ENCODE peak calls at places on chromosomes 16 and 17, in nine cellular contexts. A, U, G, W, Q, J, N, V and Z are unnamed samples.

GRCh38 chr16:20915733-20916132 is 15.2 kb downstream of the LYRM1 start:
- ATAC-seq in A (no peak), U (no peak), G (no peak), W (no peak), Q (no peak), J (no peak), N (peak; percentile 9), V (no peak), Z (no peak)

GRCh38 chr16:89341697-89342694 is 124.5 kb downstream of the ZNF778 start:
- ATAC-seq in A (peak; percentile 31), U (no peak), G (no peak), W (no peak), Q (no peak), J (peak; percentile 24), N (no peak), V (no peak), Z (no peak)

GRCh38 chr17:58327363-58328194 is 1.0 kb downstream of the TSPOAP1 start:
- ATAC-seq in A (no peak), U (no peak), G (no peak), W (no peak), Q (no peak), J (peak; percentile 38), N (no peak), V (no peak), Z (no peak)

GRCh38 chr17:40541060-40541872 is 24.0 kb downstream of the CCR7 start:
- ATAC-seq in A (peak; percentile 52), U (no peak), G (no peak), W (no peak), Q (no peak), J (peak; percentile 71), N (no peak), V (no peak), Z (no peak)

GRCh38 chr16:87780385-87780989 is 14.7 kb upstream of the KLHDC4 start:
- ATAC-seq in A (peak; percentile 59), U (no peak), G (no peak), W (peak; percentile 27), Q (peak; percentile 16), J (no peak), N (peak; percentile 36), V (no peak), Z (no peak)

GRCh38 chr17:21419299-21420239 is 43.4 kb downstream of the KCNJ12 start:
- ATAC-seq in A (peak; percentile 75), U (no peak), G (no peak), W (no peak), Q (no peak), J (peak; percentile 81), N (no peak), V (no peak), Z (no peak)

GRCh38 chr17:76271669-76272540 is 6.8 kb downstream of the UBALD2 start:
- ATAC-seq in A (peak; percentile 15), U (peak; percentile 4), G (peak; percentile 68), W (peak; percentile 13), Q (no peak), J (peak; percentile 25), N (peak; percentile 14), V (peak; percentile 1), Z (peak; percentile 1)

GRCh38 chr16:1775006-1775845 is 2.3 kb upstream of the MRPS34 start:
- ATAC-seq in A (no peak), U (no peak), G (no peak), W (no peak), Q (no peak), J (no peak), N (no peak), V (no peak), Z (no peak)

GRCh38 chr17:47189732-47190621 is 882 bp upstream of the CDC27 start:
- ATAC-seq in A (no peak), U (peak; percentile 19), G (no peak), W (no peak), Q (no peak), J (no peak), N (no peak), V (no peak), Z (no peak)

GRCh38 chr17:700504-701094 is 14.0 kb downstream of the VPS53 start:
- ATAC-seq in A (peak; percentile 63), U (no peak), G (no peak), W (peak; percentile 37), Q (no peak), J (peak; percentile 68), N (no peak), V (no peak), Z (no peak)

GRCh38 chr17:75514299-75515228 is 773 bp downstream of the CASKIN2 start:
- ATAC-seq in A (peak; percentile 3), U (peak; percentile 40), G (peak; percentile 8), W (no peak), Q (no peak), J (no peak), N (peak; percentile 3), V (peak; percentile 1), Z (no peak)

GRCh38 chr16:79571065-79571697 is 29.4 kb downstream of the MAF start:
- ATAC-seq in A (no peak), U (no peak), G (no peak), W (peak; percentile 33), Q (no peak), J (no peak), N (peak; percentile 86), V (peak; percentile 74), Z (no peak)

GRCh38 chr17:237406-237955 is 56.0 kb upstream of the DOC2B start:
- ATAC-seq in A (no peak), U (no peak), G (no peak), W (no peak), Q (no peak), J (no peak), N (no peak), V (no peak), Z (no peak)

GRCh38 chr17:17414316-17414937 is 62.4 kb upstream of the MED9 start:
- ATAC-seq in A (no peak), U (peak; percentile 61), G (no peak), W (no peak), Q (no peak), J (no peak), N (peak; percentile 49), V (peak; percentile 42), Z (peak; percentile 67)

GRCh38 chr16:59754854-59755253 is 1020.7 kb upstream of the GOT2 start:
- ATAC-seq in A (no peak), U (no peak), G (no peak), W (no peak), Q (no peak), J (no peak), N (no peak), V (no peak), Z (no peak)

GRCh38 chr17:36524428-36524876 is 10.2 kb downstream of the MYO19 start:
- ATAC-seq in A (no peak), U (peak; percentile 89), G (no peak), W (no peak), Q (no peak), J (no peak), N (no peak), V (no peak), Z (no peak)

GRCh38 chr17:750431-751037 is 1.5 kb downstream of the GEMIN4 start:
- ATAC-seq in A (no peak), U (peak; percentile 13), G (no peak), W (no peak), Q (no peak), J (no peak), N (no peak), V (no peak), Z (no peak)

GRCh38 chr16:69324013-69324531 is 6.3 kb downstream of the PDF start:
- ATAC-seq in A (no peak), U (no peak), G (no peak), W (peak; percentile 69), Q (peak; percentile 13), J (no peak), N (peak; percentile 54), V (no peak), Z (no peak)

GRCh38 chr17:81813371-81813684 is 9.4 kb downstream of the GCGR start:
- ATAC-seq in A (no peak), U (no peak), G (no peak), W (no peak), Q (no peak), J (no peak), N (no peak), V (no peak), Z (no peak)

GRCh38 chr17:81810892-81811704 is 7.1 kb downstream of the GCGR start:
- ATAC-seq in A (no peak), U (no peak), G (no peak), W (no peak), Q (no peak), J (no peak), N (no peak), V (no peak), Z (no peak)

GRCh38 chr17:81812571-81813370 is 8.8 kb downstream of the GCGR start:
- ATAC-seq in A (no peak), U (no peak), G (no peak), W (no peak), Q (no peak), J (no peak), N (no peak), V (no peak), Z (no peak)

GRCh38 chr17:81810476-81810875 is 6.5 kb downstream of the GCGR start:
- ATAC-seq in A (no peak), U (no peak), G (no peak), W (no peak), Q (no peak), J (no peak), N (no peak), V (no peak), Z (no peak)

GRCh38 chr17:81811705-81812570 is 8.0 kb downstream of the GCGR start:
- ATAC-seq in A (no peak), U (no peak), G (no peak), W (no peak), Q (no peak), J (no peak), N (no peak), V (no peak), Z (no peak)
- H3K27me3 ChIP-seq in A (no peaks in the 10 kb centered on the region), U (peaks cover 38% of the 10 kb centered on the region), G (no peaks in the 10 kb centered on the region), W (no peaks in the 10 kb centered on the region), Q (peaks cover 6% of the 10 kb centered on the region), J (peaks cover 21% of the 10 kb centered on the region), N (no peaks in the 10 kb centered on the region), V (no peaks in the 10 kb centered on the region), Z (peaks cover 95% of the 10 kb centered on the region)

DNA sequence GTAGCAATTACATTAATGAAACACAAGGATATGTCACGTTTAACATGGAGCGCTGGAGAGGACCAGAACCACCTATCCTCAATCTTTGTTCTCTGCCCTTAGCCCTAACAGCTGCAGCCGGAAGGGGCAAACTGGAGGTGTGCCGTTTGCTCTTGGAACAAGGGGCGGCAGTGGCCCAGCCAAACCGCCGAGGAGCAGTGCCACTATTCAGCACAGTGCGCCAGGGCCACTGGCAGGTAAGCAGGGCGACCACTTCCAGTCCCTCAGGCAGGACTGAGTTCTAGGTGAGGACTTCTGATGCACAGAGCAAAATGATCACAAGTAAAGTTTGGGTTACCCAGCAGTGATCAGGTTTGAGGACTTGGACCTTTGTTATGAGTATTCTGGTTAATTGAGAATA is 41.1 kb downstream of the CYB561 start:
- ATAC-seq in A (no peak), U (no peak), G (no peak), W (no peak), Q (no peak), J (no peak), N (no peak), V (no peak), Z (no peak)
- H3K27me3 ChIP-seq in A (no peaks in the 10 kb centered on the region), U (no peaks in the 10 kb centered on the region), G (no peaks in the 10 kb centered on the region), W (no peaks in the 10 kb centered on the region), Q (no peaks in the 10 kb centered on the region), J (no peaks in the 10 kb centered on the region), N (no peaks in the 10 kb centered on the region), V (no peaks in the 10 kb centered on the region), Z (no peaks in the 10 kb centered on the region)

GRCh38 chr16:3362931-3363330 is 7.2 kb downstream of the OR2C1 start:
- ATAC-seq in A (no peak), U (no peak), G (no peak), W (no peak), Q (no peak), J (no peak), N (no peak), V (no peak), Z (no peak)
- H3K27me3 ChIP-seq in A (peaks cover 3% of the 10 kb centered on the region), U (no peaks in the 10 kb centered on the region), G (no peaks in the 10 kb centered on the region), W (no peaks in the 10 kb centered on the region), Q (no peaks in the 10 kb centered on the region), J (peaks cover 13% of the 10 kb centered on the region), N (no peaks in the 10 kb centered on the region), V (no peaks in the 10 kb centered on the region), Z (peaks cover 21% of the 10 kb centered on the region)

GRCh38 chr16:84821179-84821578 is 1.4 kb downstream of the CRISPLD2 start:
- ATAC-seq in A (no peak), U (no peak), G (no peak), W (no peak), Q (no peak), J (no peak), N (no peak), V (no peak), Z (no peak)
- H3K27me3 ChIP-seq in A (peaks cover 12% of the 10 kb centered on the region), U (peaks cover 73% of the 10 kb centered on the region), G (no peaks in the 10 kb centered on the region), W (no peaks in the 10 kb centered on the region), Q (no peaks in the 10 kb centered on the region), J (no peaks in the 10 kb centered on the region), N (no peaks in the 10 kb centered on the region), V (no peaks in the 10 kb centered on the region), Z (no peaks in the 10 kb centered on the region)